ENCODE peak calls at places on chromosome 7, in four cellular contexts. U is neuronal stem cell, S is H9, M is IMR-90. I is an unnamed sample.
A peak's percentile ranks its signal among the peaks of the same experiment; 100 is the strongest.

GRCh38 chr7:50851891-50852290 is 69.2 kb upstream of the GRB10 start:
- DNase-seq in U (no peak), S (no peak), M (no peak), I (no peak)

GRCh38 chr7:155254018-155254417 is 43.7 kb upstream of the INSIG1 start:
- DNase-seq in U (no peak), S (no peak), M (no peak), I (no peak)

GRCh38 chr7:47285860-47286491 is 295.9 kb downstream of the TNS3 start:
- DNase-seq in U (no peak), S (no peak), M (no peak), I (no peak)

GRCh38 chr7:26348234-26348851 is 56.7 kb downstream of the SNX10 start:
- DNase-seq in U (no peak), S (no peak), M (no peak), I (no peak)

GRCh38 chr7:30027915-30028748 is at the start of gene PLEKHA8:
- DNase-seq in U (peak; percentile 90), S (peak; percentile 93), M (peak; percentile 79), I (peak; percentile 79)

GRCh38 chr7:100119701-100120517 is 475 bp downstream of the CNPY4 start:
- DNase-seq in U (no peak), S (peak; percentile 76), M (peak; percentile 58), I (no peak)

GRCh38 chr7:39304683-39305405 is 261.4 kb upstream of the YAE1 start:
- DNase-seq in U (no peak), S (no peak), M (no peak), I (peak; percentile 98)

GRCh38 chr7:33072471-33072870 is 9.9 kb upstream of the NT5C3A start:
- DNase-seq in U (no peak), S (no peak), M (peak; percentile 78), I (no peak)

GRCh38 chr7:158926348-158926747 is 70.0 kb downstream of the DYNC2I1 start:
- DNase-seq in U (no peak), S (no peak), M (no peak), I (no peak)

GRCh38 chr7:102860351-102860811 is 52.4 kb upstream of the LRRC17 start:
- DNase-seq in U (no peak), S (no peak), M (peak; percentile 98), I (no peak)

GRCh38 chr7:41185851-41186250 is 517.0 kb downstream of the INHBA start:
- DNase-seq in U (no peak), S (no peak), M (no peak), I (no peak)

GRCh38 chr7:155230169-155230593 is 67.5 kb upstream of the INSIG1 start:
- DNase-seq in U (peak; percentile 27), S (peak; percentile 46), M (peak; percentile 99), I (peak; percentile 94)

GRCh38 chr7:26117142-26117807 is 34.7 kb upstream of the NFE2L3 start:
- DNase-seq in U (no peak), S (peak; percentile 14), M (no peak), I (no peak)

GRCh38 chr7:92057375-92057774 is 76.9 kb downstream of the CYP51A1 start:
- DNase-seq in U (no peak), S (no peak), M (no peak), I (peak; percentile 15)

GRCh38 chr7:33452805-33453502 is 323.6 kb downstream of the BBS9 start:
- DNase-seq in U (no peak), S (no peak), M (peak; percentile 45), I (no peak)

GRCh38 chr7:16926283-16926682 is 44.5 kb upstream of the AGR3 start:
- DNase-seq in U (no peak), S (no peak), M (peak; percentile 54), I (peak; percentile 17)

GRCh38 chr7:108528183-108528712 is 2.3 kb upstream of the PNPLA8 start:
- DNase-seq in U (no peak), S (no peak), M (no peak), I (peak; percentile 68)

GRCh38 chr7:112080441-112080840 is 125.8 kb downstream of the DOCK4 start:
- DNase-seq in U (no peak), S (no peak), M (peak; percentile 96), I (peak; percentile 42)

GRCh38 chr7:1080918-1081255 is 7.0 kb upstream of the GPER1 start:
- DNase-seq in U (no peak), S (no peak), M (no peak), I (no peak)

GRCh38 chr7:130286881-130287280 is 6.1 kb upstream of the CPA4 start:
- DNase-seq in U (no peak), S (no peak), M (peak; percentile 41), I (no peak)

GRCh38 chr7:120014920-120015465 is 258.0 kb upstream of the KCND2 start:
- DNase-seq in U (peak; percentile 2), S (no peak), M (no peak), I (no peak)

GRCh38 chr7:71414490-71414889 is 282.5 kb downstream of the GALNT17 start:
- DNase-seq in U (no peak), S (no peak), M (no peak), I (no peak)

GRCh38 chr7:126535176-126535575 is 717.6 kb downstream of the GRM8 start:
- DNase-seq in U (no peak), S (no peak), M (no peak), I (no peak)

GRCh38 chr7:155483868-155484325 is 26.0 kb downstream of the EN2 start:
- DNase-seq in U (no peak), S (no peak), M (no peak), I (no peak)

GRCh38 chr7:101970047-101970585 is 152.7 kb downstream of the CUX1 start:
- DNase-seq in U (no peak), S (no peak), M (no peak), I (no peak)

GRCh38 chr7:75986147-75986781 is 8.1 kb downstream of the TMEM120A start:
- DNase-seq in U (no peak), S (no peak), M (no peak), I (no peak)

GRCh38 chr7:479948-480499 is 39.6 kb downstream of the PDGFA start:
- DNase-seq in U (no peak), S (no peak), M (no peak), I (no peak)

GRCh38 chr7:144524271-144524670 is 120.8 kb upstream of the NOBOX start:
- DNase-seq in U (no peak), S (no peak), M (no peak), I (no peak)

GRCh38 chr7:112038353-112038752 is 167.8 kb downstream of the DOCK4 start:
- DNase-seq in U (no peak), S (no peak), M (no peak), I (no peak)

GRCh38 chr7:28729276-28729675 is 228.9 kb downstream of the TRIL start:
- DNase-seq in U (no peak), S (no peak), M (no peak), I (no peak)

GRCh38 chr7:151366872-151367207 is 25.2 kb downstream of the NUB1 start:
- DNase-seq in U (no peak), S (no peak), M (peak; percentile 91), I (peak; percentile 78)

GRCh38 chr7:93211228-93211818 is 14.9 kb downstream of the HEPACAM2 start:
- DNase-seq in U (no peak), S (no peak), M (no peak), I (no peak)
- H2BK120ac ChIP-seq in U (no peak overlapping the region), S (no peak overlapping the region), M (no peak overlapping the region), I (no peak overlapping the region)

GRCh38 chr7:140640060-140640611 is 477 bp downstream of the DENND2A start:
- DNase-seq in U (no peak), S (peak; percentile 51), M (peak; percentile 50), I (no peak)
- H2BK120ac ChIP-seq in U (no peak overlapping the region), S (no peak overlapping the region), M (peak overlapping the region; percentile 78), I (peak overlapping the region; percentile 48)

GRCh38 chr7:99076615-99077014 is 67.3 kb downstream of the SMURF1 start:
- DNase-seq in U (no peak), S (no peak), M (no peak), I (no peak)
- H2BK120ac ChIP-seq in U (no peak overlapping the region), S (no peak overlapping the region), M (no peak overlapping the region), I (no peak overlapping the region)

GRCh38 chr7:106064836-106065559 is 47.1 kb downstream of the SYPL1 start:
- DNase-seq in U (no peak), S (peak; percentile 62), M (peak; percentile 88), I (peak; percentile 84)
- H2BK120ac ChIP-seq in U (peak overlapping the region; percentile 63), S (no peak overlapping the region), M (peak overlapping the region; percentile 57), I (no peak overlapping the region)

GRCh38 chr7:128135275-128136214 is 104.3 kb upstream of the LRRC4 start:
- DNase-seq in U (peak; percentile 70), S (peak; percentile 71), M (peak; percentile 37), I (peak; percentile 58)
- H2BK120ac ChIP-seq in U (peak overlapping the region; percentile 61), S (no peak overlapping the region), M (no peak overlapping the region), I (no peak overlapping the region)

GRCh38 chr7:107059468-107059867 is 15.0 kb downstream of the PRKAR2B start:
- DNase-seq in U (no peak), S (no peak), M (no peak), I (no peak)

GRCh38 chr7:107065929-107066247 is 21.4 kb downstream of the PRKAR2B start:
- DNase-seq in U (no peak), S (no peak), M (no peak), I (no peak)

GRCh38 chr7:107068156-107068555 is 23.7 kb downstream of the PRKAR2B start:
- DNase-seq in U (no peak), S (no peak), M (no peak), I (no peak)

GRCh38 chr7:107064255-107064654 is 19.8 kb downstream of the PRKAR2B start:
- DNase-seq in U (no peak), S (no peak), M (no peak), I (no peak)

DNA sequence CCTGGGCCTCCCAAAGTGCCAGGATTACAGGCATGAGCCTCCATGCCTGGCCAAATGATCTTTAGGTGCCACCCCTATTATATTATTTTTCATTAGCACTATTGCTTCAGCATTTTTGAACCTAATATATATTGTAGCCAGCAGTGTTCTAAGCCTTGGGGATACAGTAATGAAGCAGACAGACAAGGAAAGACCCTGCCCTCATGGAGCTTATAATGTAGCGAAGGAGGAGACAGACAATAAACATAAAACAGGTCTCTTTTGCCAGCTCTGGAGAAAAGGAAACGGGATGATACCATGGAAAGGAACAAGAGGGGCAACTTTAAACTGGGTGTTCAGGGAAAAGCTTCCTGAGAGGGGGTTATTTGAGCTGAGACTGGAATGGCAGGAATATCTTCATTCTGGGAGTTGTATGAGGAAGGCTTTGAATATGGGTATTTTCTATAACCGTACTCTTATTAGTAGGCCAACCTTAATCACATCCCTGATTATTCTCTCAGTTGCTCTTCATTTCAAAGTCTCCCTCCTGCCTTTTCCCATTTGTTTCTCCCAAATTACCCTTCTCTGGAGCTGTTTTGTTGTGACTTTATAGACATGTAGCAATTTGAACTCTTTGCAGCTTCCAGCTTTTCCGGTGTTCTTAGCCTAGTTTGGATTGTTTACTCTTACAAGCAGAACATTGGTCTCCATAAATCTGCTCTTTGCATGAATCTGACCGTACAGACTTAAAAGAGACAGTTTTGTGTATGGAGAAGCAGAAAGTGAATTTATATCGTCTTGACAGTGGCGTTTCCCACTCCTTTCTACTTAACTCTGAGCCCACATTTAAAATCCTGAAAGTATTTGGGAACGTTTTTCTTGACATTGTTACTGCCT is 19.0 kb downstream of the PRKAR2B start:
- DNase-seq in U (no peak), S (no peak), M (no peak), I (no peak)
- H2BK120ac ChIP-seq in U (no peak overlapping the region), S (no peak overlapping the region), M (no peak overlapping the region), I (no peak overlapping the region)

I was measured in trophoblast cell.